ENCODE peak calls at places on chromosomes 12 and 14, in seven cellular contexts. F is A549, S is substantia nigra, K is WERI-Rb-1, B is endodermal cell, T is right cardiac atrium, H is H9. I is an unnamed sample.

GRCh38 chr14:61080591-61081010 is 99.6 kb downstream of the SLC38A6 start:
- DNase-seq in F (no peak), S (no peak), K (no peak), B (peak), T (no peak), H (peak), I (no peak)

GRCh38 chr12:45668641-45669040 is 60.9 kb upstream of the ARID2 start:
- DNase-seq in F (no peak), S (no peak), K (no peak), B (no peak), T (no peak), H (no peak), I (no peak)

GRCh38 chr12:89384750-89385273 is 32.5 kb upstream of the DUSP6 start:
- DNase-seq in F (no peak), S (no peak), K (no peak), B (no peak), T (no peak), H (no peak), I (no peak)

GRCh38 chr12:111166779-111167540 is 201.9 kb downstream of the PHETA1 start:
- DNase-seq in F (no peak), S (no peak), K (no peak), B (no peak), T (peak), H (no peak), I (no peak)

GRCh38 chr14:105467942-105468471 is 6.6 kb upstream of the CRIP2 start:
- DNase-seq in F (no peak), S (no peak), K (no peak), B (no peak), T (peak), H (no peak), I (no peak)

GRCh38 chr12:53670966-53671365 is 4.9 kb downstream of the ATP5MC2 start:
- DNase-seq in F (no peak), S (no peak), K (no peak), B (no peak), T (no peak), H (no peak), I (no peak)

GRCh38 chr14:23141706-23142467 is 22.8 kb upstream of the CEBPE start:
- DNase-seq in F (peak), S (no peak), K (no peak), B (no peak), T (peak), H (no peak), I (no peak)

GRCh38 chr14:77125275-77126073 is 16.1 kb downstream of the ZDHHC22 start:
- DNase-seq in F (no peak), S (no peak), K (no peak), B (peak), T (no peak), H (peak), I (no peak)

GRCh38 chr12:120539303-120539702 is 5.1 kb downstream of the RNF10 start:
- DNase-seq in F (peak), S (no peak), K (no peak), B (no peak), T (no peak), H (no peak), I (no peak)

GRCh38 chr12:60308366-60309000 is 712.7 kb downstream of the SLC16A7 start:
- DNase-seq in F (no peak), S (no peak), K (no peak), B (no peak), T (no peak), H (no peak), I (no peak)

GRCh38 chr12:15700595-15700994 is 88.6 kb downstream of the EPS8 start:
- DNase-seq in F (peak), S (no peak), K (no peak), B (no peak), T (no peak), H (no peak), I (no peak)

GRCh38 chr14:85252011-85252410 is 277.9 kb upstream of the FLRT2 start:
- DNase-seq in F (peak), S (no peak), K (no peak), B (no peak), T (no peak), H (no peak), I (no peak)

GRCh38 chr12:15688838-15689237 is 100.3 kb downstream of the EPS8 start:
- DNase-seq in F (no peak), S (peak), K (no peak), B (peak), T (peak), H (peak), I (no peak)

GRCh38 chr12:68111995-68112394 is 47.5 kb downstream of the IFNG start:
- DNase-seq in F (no peak), S (no peak), K (no peak), B (no peak), T (no peak), H (no peak), I (no peak)

GRCh38 chr12:80269953-80270552 is 170.7 kb downstream of the OTOGL start:
- DNase-seq in F (peak), S (no peak), K (no peak), B (peak), T (no peak), H (no peak), I (peak)

GRCh38 chr12:107318804-107319535 is 225.6 kb upstream of the CRY1 start:
- DNase-seq in F (peak), S (no peak), K (peak), B (peak), T (no peak), H (peak), I (peak)

GRCh38 chr12:52132754-52133161 is 53.3 kb downstream of the SMIM41 start:
- DNase-seq in F (no peak), S (no peak), K (no peak), B (peak), T (no peak), H (no peak), I (no peak)

GRCh38 chr12:82810568-82810967 is 123.9 kb downstream of the TMTC2 start:
- DNase-seq in F (no peak), S (no peak), K (peak), B (no peak), T (no peak), H (no peak), I (no peak)

GRCh38 chr12:57208946-57209282 is 7.7 kb upstream of the NXPH4 start:
- DNase-seq in F (no peak), S (no peak), K (no peak), B (no peak), T (peak), H (no peak), I (no peak)

GRCh38 chr12:12715128-12715458 is 2.1 kb upstream of the CDKN1B start:
- DNase-seq in F (no peak), S (no peak), K (no peak), B (no peak), T (no peak), H (no peak), I (no peak)
- H3K27ac ChIP-seq in F (peak), S (peak), K (peak), B (no peak), T (peak), H (no peak), I (peak)

DNA sequence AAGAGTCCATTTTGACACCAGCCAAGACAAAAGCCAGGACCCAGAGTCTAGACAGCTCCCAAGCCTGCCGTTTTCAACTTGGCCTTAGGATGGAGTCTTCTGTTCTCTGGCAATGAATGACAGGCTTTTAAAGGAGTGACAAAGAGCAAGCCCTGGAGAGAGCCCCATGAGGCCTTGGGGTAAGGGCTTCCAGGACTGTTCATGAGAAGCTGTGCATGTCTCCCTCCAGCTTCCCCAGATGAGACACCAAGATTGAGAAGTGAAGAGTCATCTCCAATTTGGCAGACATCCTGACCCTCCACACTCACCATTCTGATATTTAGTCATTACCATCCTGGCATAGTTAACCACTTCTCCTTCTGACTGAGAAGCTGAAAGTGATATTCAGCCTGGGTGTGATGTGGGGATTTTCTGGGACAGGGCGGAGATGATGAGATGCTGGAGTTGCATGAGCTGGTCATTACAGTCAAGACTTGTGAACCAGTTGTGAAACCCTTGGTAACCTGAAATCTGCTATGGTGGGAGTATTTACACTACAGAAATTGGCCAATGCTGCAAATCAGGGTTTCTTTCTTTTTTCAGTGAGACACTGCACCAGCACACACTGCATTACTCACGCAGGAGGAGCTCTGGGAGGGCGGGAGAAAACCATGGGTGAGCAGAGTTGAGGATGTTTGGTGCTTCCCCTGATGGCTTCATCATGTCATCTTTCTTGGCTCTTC is 77.8 kb downstream of the VCPKMT start:
- DNase-seq in F (peak), S (no peak), K (no peak), B (peak), T (no peak), H (no peak), I (peak)
- H3K27ac ChIP-seq in F (peak), S (no peak), K (no peak), B (no peak), T (no peak), H (no peak), I (peak)

GRCh38 chr14:103549361-103550311 is 12.8 kb downstream of the BAG5 start:
- DNase-seq in F (no peak), S (peak), K (no peak), B (no peak), T (peak), H (no peak), I (no peak)
- H3K27ac ChIP-seq in F (no peak), S (peak), K (no peak), B (peak), T (peak), H (no peak), I (no peak)

GRCh38 chr12:32903763-32904162 is 7.2 kb upstream of the PKP2 start:
- DNase-seq in F (no peak), S (no peak), K (no peak), B (no peak), T (no peak), H (no peak), I (no peak)
- H3K27ac ChIP-seq in F (no peak), S (no peak), K (no peak), B (no peak), T (no peak), H (no peak), I (no peak)

I was measured in CD4-positive, alpha-beta memory T cell.